ENCODE peak calls at places on chromosome 1, in five cellular contexts. One of them, this sample, is unnamed.

GRCh38 chr1:93016171-93016570 is 54.9 kb upstream of the DIPK1A start:
- DNase-seq in heart left ventricle: no peak
- DNase-seq in hepatocyte: no peak
- DNase-seq in H1: no peak
- DNase-seq in body of pancreas: no peak
- DNase-seq in this sample: no peak

GRCh38 chr1:201750934-201751333 is 78.0 kb upstream of the IPO9 start:
- DNase-seq in heart left ventricle: no peak
- DNase-seq in hepatocyte: no peak
- DNase-seq in H1: no peak
- DNase-seq in body of pancreas: no peak
- DNase-seq in this sample: no peak

GRCh38 chr1:25797939-25798338 is 2.1 kb upstream of the SELENON start:
- DNase-seq in heart left ventricle: peak; percentile 67
- DNase-seq in hepatocyte: no peak
- DNase-seq in H1: no peak
- DNase-seq in body of pancreas: peak; percentile 50
- DNase-seq in this sample: no peak

GRCh38 chr1:33296082-33296458 is 24.8 kb downstream of the A3GALT2 start:
- DNase-seq in heart left ventricle: peak; percentile 38
- DNase-seq in hepatocyte: no peak
- DNase-seq in H1: no peak
- DNase-seq in body of pancreas: no peak
- DNase-seq in this sample: no peak

GRCh38 chr1:154759196-154759595 is 110.9 kb downstream of the KCNN3 start:
- DNase-seq in heart left ventricle: no peak
- DNase-seq in hepatocyte: no peak
- DNase-seq in H1: no peak
- DNase-seq in body of pancreas: no peak
- DNase-seq in this sample: no peak

GRCh38 chr1:3529099-3529729 is 74.7 kb downstream of the ARHGEF16 start:
- DNase-seq in heart left ventricle: peak; percentile 89
- DNase-seq in hepatocyte: no peak
- DNase-seq in H1: no peak
- DNase-seq in body of pancreas: peak; percentile 84
- DNase-seq in this sample: no peak

GRCh38 chr1:114352797-114353196 is 158.2 kb downstream of the TRIM33 start:
- DNase-seq in heart left ventricle: no peak
- DNase-seq in hepatocyte: no peak
- DNase-seq in H1: no peak
- DNase-seq in body of pancreas: no peak
- DNase-seq in this sample: no peak

GRCh38 chr1:218475275-218475674 is 130.1 kb downstream of the TGFB2 start:
- DNase-seq in heart left ventricle: no peak
- DNase-seq in hepatocyte: no peak
- DNase-seq in H1: no peak
- DNase-seq in body of pancreas: no peak
- DNase-seq in this sample: no peak

GRCh38 chr1:228058172-228058980 is 24.1 kb upstream of the ARF1 start:
- DNase-seq in heart left ventricle: no peak
- DNase-seq in hepatocyte: no peak
- DNase-seq in H1: no peak
- DNase-seq in body of pancreas: no peak
- DNase-seq in this sample: no peak

GRCh38 chr1:160124709-160125478 is 9.3 kb downstream of the ATP1A2 start:
- DNase-seq in heart left ventricle: no peak
- DNase-seq in hepatocyte: peak; percentile 71
- DNase-seq in H1: no peak
- DNase-seq in body of pancreas: no peak
- DNase-seq in this sample: peak; percentile 82

GRCh38 chr1:207495816-207496792 is at the start of gene CR1:
- DNase-seq in heart left ventricle: peak; percentile 47
- DNase-seq in hepatocyte: peak; percentile 23
- DNase-seq in H1: no peak
- DNase-seq in body of pancreas: no peak
- DNase-seq in this sample: no peak

GRCh38 chr1:2312589-2313301 is 78.6 kb downstream of the MORN1 start:
- DNase-seq in heart left ventricle: no peak
- DNase-seq in hepatocyte: no peak
- DNase-seq in H1: no peak
- DNase-seq in body of pancreas: no peak
- DNase-seq in this sample: no peak

DNA sequence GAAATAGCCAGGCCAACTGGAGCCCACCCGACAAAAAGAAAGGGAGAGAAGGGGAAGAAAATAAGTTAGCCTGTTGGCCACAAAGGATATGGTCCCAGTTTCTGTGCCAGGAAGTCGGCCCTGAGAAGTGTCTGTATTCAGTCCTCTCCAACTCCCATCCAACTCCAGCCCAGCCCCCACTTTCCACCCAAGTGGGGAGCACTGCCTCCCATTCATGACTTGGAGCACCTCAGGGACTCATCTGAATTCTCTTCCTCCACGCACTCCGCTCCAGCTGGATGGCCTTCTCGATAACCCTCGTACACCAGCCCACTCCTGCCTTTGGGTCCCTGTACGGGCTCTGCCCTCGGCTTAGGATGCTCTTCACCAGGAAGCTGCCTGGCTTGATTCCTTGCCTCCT is 2.0 kb upstream of the WNT2B start:
- DNase-seq in heart left ventricle: no peak
- DNase-seq in hepatocyte: no peak
- DNase-seq in H1: no peak
- DNase-seq in body of pancreas: no peak
- DNase-seq in this sample: no peak
- H3K27me3 ChIP-seq in heart left ventricle: peaks cover 57% of the 10 kb centered on the region
- H3K27me3 ChIP-seq in hepatocyte: peaks cover 65% of the 10 kb centered on the region
- H3K27me3 ChIP-seq in H1: peaks cover 78% of the 10 kb centered on the region
- H3K27me3 ChIP-seq in body of pancreas: peaks cover 10% of the 10 kb centered on the region
- H3K27me3 ChIP-seq in this sample: no peaks in the 10 kb centered on the region

DNA sequence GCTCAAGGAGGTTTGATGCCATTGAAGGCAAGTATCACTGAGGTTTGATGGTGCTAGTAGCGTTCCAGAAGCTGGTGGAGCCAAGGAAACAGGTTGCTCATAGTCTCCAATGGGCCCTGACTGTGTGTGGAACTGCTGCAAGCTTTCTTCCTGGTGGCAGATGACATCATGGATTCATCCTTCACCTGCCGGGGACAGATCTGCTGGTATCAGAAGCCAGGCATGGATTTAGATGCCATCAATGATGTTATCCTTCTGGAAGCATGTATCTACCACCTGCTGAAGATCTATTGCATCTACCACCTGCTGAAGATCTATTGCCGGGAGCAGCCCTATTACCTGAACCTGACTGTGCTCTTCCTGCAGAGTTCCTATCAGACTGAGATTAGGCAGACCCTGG is 734.4 kb downstream of the PLA2G4A start:
- DNase-seq in heart left ventricle: no peak
- DNase-seq in hepatocyte: no peak
- DNase-seq in H1: no peak
- DNase-seq in body of pancreas: no peak
- DNase-seq in this sample: no peak
- TF ChIP-seq CTCF in heart left ventricle: no peak
- TF ChIP-seq CTCF in hepatocyte: no peak
- TF ChIP-seq CTCF in H1: no peak
- TF ChIP-seq CTCF in body of pancreas: no peak
- TF ChIP-seq CTCF in this sample: no peak

GRCh38 chr1:14738235-14738634 is 139.8 kb downstream of the KAZN start:
- DNase-seq in heart left ventricle: no peak
- DNase-seq in hepatocyte: no peak
- DNase-seq in H1: no peak
- DNase-seq in body of pancreas: no peak
- DNase-seq in this sample: no peak
- H3K4me1 ChIP-seq in heart left ventricle: no peaks in the 10 kb centered on the region
- H3K4me1 ChIP-seq in hepatocyte: peaks cover 18% of the 10 kb centered on the region
- H3K4me1 ChIP-seq in H1: peaks cover 35% of the 10 kb centered on the region
- H3K4me1 ChIP-seq in body of pancreas: peaks cover 7% of the 10 kb centered on the region
- H3K4me1 ChIP-seq in this sample: no peaks in the 10 kb centered on the region

GRCh38 chr1:220896088-220896487 is 16.8 kb downstream of the HLX start:
- DNase-seq in heart left ventricle: no peak
- DNase-seq in hepatocyte: no peak
- DNase-seq in H1: no peak
- DNase-seq in body of pancreas: no peak
- DNase-seq in this sample: no peak
- H3K27me3 ChIP-seq in heart left ventricle: peaks cover 52% of the 10 kb centered on the region
- H3K27me3 ChIP-seq in hepatocyte: peaks cover 85% of the 10 kb centered on the region
- H3K27me3 ChIP-seq in H1: peaks cover 62% of the 10 kb centered on the region
- H3K27me3 ChIP-seq in body of pancreas: peaks cover 35% of the 10 kb centered on the region
- H3K27me3 ChIP-seq in this sample: no peaks in the 10 kb centered on the region

GRCh38 chr1:16233431-16233830 is 3.6 kb downstream of the CPLANE2 start:
- DNase-seq in heart left ventricle: no peak
- DNase-seq in hepatocyte: no peak
- DNase-seq in H1: no peak
- DNase-seq in body of pancreas: no peak
- DNase-seq in this sample: no peak

GRCh38 chr1:16236495-16237342 is at the start of gene CPLANE2:
- DNase-seq in heart left ventricle: peak; percentile 96
- DNase-seq in hepatocyte: peak; percentile 97
- DNase-seq in H1: peak; percentile 73
- DNase-seq in body of pancreas: peak; percentile 97
- DNase-seq in this sample: peak; percentile 92

GRCh38 chr1:16235347-16235746 is 1.6 kb downstream of the CPLANE2 start:
- DNase-seq in heart left ventricle: no peak
- DNase-seq in hepatocyte: no peak
- DNase-seq in H1: no peak
- DNase-seq in body of pancreas: no peak
- DNase-seq in this sample: no peak

GRCh38 chr1:16237343-16237830 is 404 bp upstream of the CPLANE2 start:
- DNase-seq in heart left ventricle: no peak
- DNase-seq in hepatocyte: no peak
- DNase-seq in H1: no peak
- DNase-seq in body of pancreas: no peak
- DNase-seq in this sample: no peak

DNA sequence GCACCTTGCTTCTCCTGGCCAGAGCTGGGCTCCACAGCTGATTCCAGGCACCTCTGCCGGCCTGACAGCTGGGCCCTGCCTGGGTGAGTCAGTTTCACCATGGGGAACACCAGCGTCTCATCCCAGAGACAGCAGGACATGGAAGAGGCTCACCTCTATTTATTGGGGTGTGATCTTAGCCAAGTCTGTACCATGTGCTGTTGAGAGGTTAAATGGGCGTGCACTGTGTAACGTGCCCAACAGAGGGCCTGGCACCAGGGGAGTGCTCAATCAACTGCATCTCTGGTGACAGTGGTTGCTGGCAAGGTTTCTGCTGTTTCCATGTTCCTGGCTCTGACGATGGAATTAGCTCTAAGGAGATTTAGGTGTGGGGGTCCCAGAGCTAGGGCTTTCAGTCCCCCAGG is 890 bp downstream of the CPLANE2 start:
- DNase-seq in heart left ventricle: peak; percentile 58
- DNase-seq in hepatocyte: no peak
- DNase-seq in H1: no peak
- DNase-seq in body of pancreas: peak; percentile 44
- DNase-seq in this sample: peak; percentile 20
- TF ChIP-seq CTCF in heart left ventricle: no peak
- TF ChIP-seq CTCF in hepatocyte: peak; percentile 12
- TF ChIP-seq CTCF in H1: peak; percentile 13
- TF ChIP-seq CTCF in body of pancreas: peak; percentile 54
- TF ChIP-seq CTCF in this sample: peak; percentile 5

This sample was measured in Caco-2.